ENCODE peak calls at places on chromosomes 3 and 15, in nine cellular contexts. O is neural crest cell; M is non-pigmented ciliary epithelial cell; G is astrocyte of the spinal cord; Y is bronchial epithelial cell; C is NCI-H774; J is CD8-positive, alpha-beta memory T cell; D is nephron progenitor cell; F is activated T-cell treated with anti-CD3 and anti-CD28 coated beads for 1 hour. V is an unnamed sample.

GRCh38 chr3:30693470-30694120 is 87.2 kb downstream of the TGFBR2 start:
- DNase-seq in O (no peak), M (peak), G (peak), Y (peak), C (no peak), J (peak), D (peak), F (no peak), V (peak)

GRCh38 chr3:33174095-33174494 is 44.5 kb downstream of the SUSD5 start:
- DNase-seq in O (no peak), M (no peak), G (no peak), Y (no peak), C (no peak), J (no peak), D (no peak), F (no peak), V (no peak)

GRCh38 chr3:23648326-23648964 is 157.3 kb upstream of the UBE2E1 start:
- DNase-seq in O (no peak), M (no peak), G (peak), Y (no peak), C (no peak), J (no peak), D (no peak), F (no peak), V (peak)

GRCh38 chr3:47008258-47008671 is 28.8 kb downstream of the NBEAL2 start:
- DNase-seq in O (no peak), M (no peak), G (no peak), Y (no peak), C (no peak), J (no peak), D (no peak), F (no peak), V (no peak)

GRCh38 chr3:15052335-15053242 is 12.5 kb downstream of the MRPS25 start:
- DNase-seq in O (no peak), M (no peak), G (no peak), Y (no peak), C (no peak), J (no peak), D (no peak), F (no peak), V (no peak)

GRCh38 chr3:12875857-12876451 is 34.6 kb upstream of the RPL32 start:
- DNase-seq in O (peak), M (no peak), G (no peak), Y (no peak), C (peak), J (no peak), D (peak), F (no peak), V (no peak)

GRCh38 chr15:58770519-58770856 is 614 bp upstream of the MINDY2 start:
- DNase-seq in O (no peak), M (peak), G (peak), Y (no peak), C (no peak), J (no peak), D (no peak), F (peak), V (no peak)

GRCh38 chr3:171712168-171712938 is 97.9 kb downstream of the PLD1 start:
- DNase-seq in O (no peak), M (peak), G (peak), Y (peak), C (no peak), J (no peak), D (no peak), F (no peak), V (peak)

GRCh38 chr15:65101418-65101890 is 13.5 kb downstream of the UBAP1L start:
- DNase-seq in O (peak), M (no peak), G (peak), Y (peak), C (no peak), J (peak), D (peak), F (peak), V (peak)

GRCh38 chr3:98733055-98733777 is 29.9 kb upstream of the ST3GAL6 start:
- DNase-seq in O (peak), M (no peak), G (peak), Y (no peak), C (no peak), J (peak), D (peak), F (no peak), V (peak)